ENCODE peak calls at places on chromosomes 13 and 19, in seven cellular contexts. H, Q, T, I, V, D and B are unnamed samples.

GRCh38 chr19:43768273-43769050 is 12.3 kb downstream of the KCNN4 start:
- DNase-seq in H (no peak), Q (no peak), T (no peak), I (no peak), V (no peak), D (no peak), B (peak)

GRCh38 chr19:55358943-55359908 is 3.8 kb downstream of the GARIN5B start:
- DNase-seq in H (no peak), Q (no peak), T (no peak), I (no peak), V (no peak), D (no peak), B (no peak)

GRCh38 chr19:54366811-54367210 is 2.1 kb upstream of the LAIR1 start:
- DNase-seq in H (no peak), Q (no peak), T (no peak), I (no peak), V (no peak), D (no peak), B (no peak)

GRCh38 chr13:49063526-49063925 is 87.8 kb downstream of the FNDC3A start:
- DNase-seq in H (no peak), Q (no peak), T (no peak), I (no peak), V (peak), D (no peak), B (no peak)

GRCh38 chr19:53034054-53034453 is 10.5 kb upstream of the ERVV-2 start:
- DNase-seq in H (no peak), Q (no peak), T (no peak), I (no peak), V (no peak), D (no peak), B (no peak)

GRCh38 chr13:110819203-110820014 is 95.5 kb downstream of the ANKRD10 start:
- DNase-seq in H (peak), Q (peak), T (peak), I (peak), V (peak), D (peak), B (peak)

GRCh38 chr19:3266792-3267469 is 42.5 kb downstream of the CELF5 start:
- DNase-seq in H (no peak), Q (no peak), T (peak), I (no peak), V (no peak), D (no peak), B (peak)

GRCh38 chr13:93002071-93002470 is 224.5 kb upstream of the GPC6 start:
- DNase-seq in H (no peak), Q (no peak), T (no peak), I (no peak), V (no peak), D (no peak), B (no peak)

GRCh38 chr13:43964698-43965097 is 85.0 kb downstream of the LACC1 start:
- DNase-seq in H (no peak), Q (no peak), T (no peak), I (no peak), V (no peak), D (no peak), B (no peak)

GRCh38 chr19:48513289-48514122 is 1.9 kb upstream of the LMTK3 start:
- DNase-seq in H (peak), Q (peak), T (peak), I (no peak), V (peak), D (peak), B (peak)